ENCODE peak calls at places on chromosomes 16 and 17, in nine cellular contexts. One of them, this sample, is unnamed.

GRCh38 chr17:66691644-66692500 is 143.0 kb upstream of the CACNG5 start:
- DNase-seq in uterus: no peak
- DNase-seq in dorsolateral prefrontal cortex: no peak
- DNase-seq in tibial artery: no peak
- DNase-seq in AG04449: no peak
- DNase-seq in foreskin fibroblast: peak
- DNase-seq in GM23338: no peak
- DNase-seq in glutamatergic neuron: no peak
- DNase-seq in GM20000: no peak
- DNase-seq in this sample: no peak

GRCh38 chr17:38405654-38406053 is 22.6 kb upstream of the ARHGAP23 start:
- DNase-seq in uterus: no peak
- DNase-seq in dorsolateral prefrontal cortex: no peak
- DNase-seq in tibial artery: no peak
- DNase-seq in AG04449: no peak
- DNase-seq in foreskin fibroblast: no peak
- DNase-seq in GM23338: no peak
- DNase-seq in glutamatergic neuron: no peak
- DNase-seq in GM20000: no peak
- DNase-seq in this sample: no peak

GRCh38 chr16:47886631-47887415 is 269.0 kb downstream of the ABCC12 start:
- DNase-seq in uterus: no peak
- DNase-seq in dorsolateral prefrontal cortex: no peak
- DNase-seq in tibial artery: no peak
- DNase-seq in AG04449: no peak
- DNase-seq in foreskin fibroblast: no peak
- DNase-seq in GM23338: no peak
- DNase-seq in glutamatergic neuron: no peak
- DNase-seq in GM20000: no peak
- DNase-seq in this sample: no peak

GRCh38 chr16:74468807-74469511 is 47.7 kb upstream of the CLEC18B start:
- DNase-seq in uterus: no peak
- DNase-seq in dorsolateral prefrontal cortex: no peak
- DNase-seq in tibial artery: no peak
- DNase-seq in AG04449: no peak
- DNase-seq in foreskin fibroblast: peak
- DNase-seq in GM23338: no peak
- DNase-seq in glutamatergic neuron: peak
- DNase-seq in GM20000: no peak
- DNase-seq in this sample: no peak

GRCh38 chr17:78324391-78325075 is 35.3 kb downstream of the SOCS3 start:
- DNase-seq in uterus: peak
- DNase-seq in dorsolateral prefrontal cortex: peak
- DNase-seq in tibial artery: peak
- DNase-seq in AG04449: no peak
- DNase-seq in foreskin fibroblast: peak
- DNase-seq in GM23338: peak
- DNase-seq in glutamatergic neuron: no peak
- DNase-seq in GM20000: peak
- DNase-seq in this sample: peak

GRCh38 chr16:67236551-67237395 is 9.8 kb downstream of the TMEM208 start:
- DNase-seq in uterus: no peak
- DNase-seq in dorsolateral prefrontal cortex: no peak
- DNase-seq in tibial artery: no peak
- DNase-seq in AG04449: no peak
- DNase-seq in foreskin fibroblast: peak
- DNase-seq in GM23338: peak
- DNase-seq in glutamatergic neuron: peak
- DNase-seq in GM20000: peak
- DNase-seq in this sample: no peak

GRCh38 chr17:9241371-9241712 is 220.0 kb downstream of the NTN1 start:
- DNase-seq in uterus: peak
- DNase-seq in dorsolateral prefrontal cortex: no peak
- DNase-seq in tibial artery: peak
- DNase-seq in AG04449: no peak
- DNase-seq in foreskin fibroblast: peak
- DNase-seq in GM23338: no peak
- DNase-seq in glutamatergic neuron: no peak
- DNase-seq in GM20000: no peak
- DNase-seq in this sample: no peak

GRCh38 chr17:44164476-44164875 is 6.0 kb upstream of the ASB16 start:
- DNase-seq in uterus: no peak
- DNase-seq in dorsolateral prefrontal cortex: no peak
- DNase-seq in tibial artery: no peak
- DNase-seq in AG04449: no peak
- DNase-seq in foreskin fibroblast: no peak
- DNase-seq in GM23338: no peak
- DNase-seq in glutamatergic neuron: no peak
- DNase-seq in GM20000: no peak
- DNase-seq in this sample: no peak

GRCh38 chr17:55543709-55544108 is 32.5 kb upstream of the SMIM36 start:
- DNase-seq in uterus: no peak
- DNase-seq in dorsolateral prefrontal cortex: no peak
- DNase-seq in tibial artery: no peak
- DNase-seq in AG04449: no peak
- DNase-seq in foreskin fibroblast: no peak
- DNase-seq in GM23338: no peak
- DNase-seq in glutamatergic neuron: no peak
- DNase-seq in GM20000: no peak
- DNase-seq in this sample: no peak

GRCh38 chr17:55547027-55547670 is 35.9 kb upstream of the SMIM36 start:
- DNase-seq in uterus: no peak
- DNase-seq in dorsolateral prefrontal cortex: no peak
- DNase-seq in tibial artery: no peak
- DNase-seq in AG04449: no peak
- DNase-seq in foreskin fibroblast: peak
- DNase-seq in GM23338: no peak
- DNase-seq in glutamatergic neuron: no peak
- DNase-seq in GM20000: no peak
- DNase-seq in this sample: no peak

GRCh38 chr17:55546481-55546880 is 35.2 kb upstream of the SMIM36 start:
- DNase-seq in uterus: no peak
- DNase-seq in dorsolateral prefrontal cortex: no peak
- DNase-seq in tibial artery: no peak
- DNase-seq in AG04449: no peak
- DNase-seq in foreskin fibroblast: no peak
- DNase-seq in GM23338: no peak
- DNase-seq in glutamatergic neuron: no peak
- DNase-seq in GM20000: no peak
- DNase-seq in this sample: no peak

GRCh38 chr17:55545765-55546164 is 34.5 kb upstream of the SMIM36 start:
- DNase-seq in uterus: no peak
- DNase-seq in dorsolateral prefrontal cortex: no peak
- DNase-seq in tibial artery: no peak
- DNase-seq in AG04449: no peak
- DNase-seq in foreskin fibroblast: no peak
- DNase-seq in GM23338: no peak
- DNase-seq in glutamatergic neuron: no peak
- DNase-seq in GM20000: no peak
- DNase-seq in this sample: no peak

DNA sequence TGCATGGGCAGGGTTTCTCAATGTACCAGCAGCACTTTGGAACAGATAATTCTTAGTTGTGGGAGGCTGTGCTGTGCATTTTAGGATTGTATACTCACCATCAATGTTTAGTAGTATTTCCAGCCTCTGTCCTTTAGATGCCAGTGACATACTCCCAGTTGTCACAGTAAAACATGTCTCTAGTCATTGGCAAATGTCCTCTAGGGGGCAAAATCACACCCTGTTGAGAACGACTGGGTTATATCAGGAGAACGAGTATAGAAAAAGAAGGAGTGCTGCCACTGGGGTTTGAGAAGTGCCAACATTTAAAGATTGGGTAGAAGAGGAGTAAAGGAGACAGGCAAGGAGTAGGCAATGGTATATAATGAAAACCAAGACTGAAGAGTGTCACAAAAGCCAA is 37.9 kb upstream of the SMIM36 start:
- DNase-seq in uterus: no peak
- DNase-seq in dorsolateral prefrontal cortex: no peak
- DNase-seq in tibial artery: no peak
- DNase-seq in AG04449: no peak
- DNase-seq in foreskin fibroblast: peak
- DNase-seq in GM23338: peak
- DNase-seq in glutamatergic neuron: no peak
- DNase-seq in GM20000: peak
- DNase-seq in this sample: no peak
- TF ChIP-seq CTCF in uterus: no peak
- TF ChIP-seq CTCF in dorsolateral prefrontal cortex: no peak
- TF ChIP-seq CTCF in tibial artery: no peak
- TF ChIP-seq CTCF in AG04449: no peak
- TF ChIP-seq CTCF in foreskin fibroblast: peak
- TF ChIP-seq CTCF in GM23338: peak
- TF ChIP-seq CTCF in glutamatergic neuron: peak
- TF ChIP-seq CTCF in GM20000: no peak
- TF ChIP-seq CTCF in this sample: peak

DNA sequence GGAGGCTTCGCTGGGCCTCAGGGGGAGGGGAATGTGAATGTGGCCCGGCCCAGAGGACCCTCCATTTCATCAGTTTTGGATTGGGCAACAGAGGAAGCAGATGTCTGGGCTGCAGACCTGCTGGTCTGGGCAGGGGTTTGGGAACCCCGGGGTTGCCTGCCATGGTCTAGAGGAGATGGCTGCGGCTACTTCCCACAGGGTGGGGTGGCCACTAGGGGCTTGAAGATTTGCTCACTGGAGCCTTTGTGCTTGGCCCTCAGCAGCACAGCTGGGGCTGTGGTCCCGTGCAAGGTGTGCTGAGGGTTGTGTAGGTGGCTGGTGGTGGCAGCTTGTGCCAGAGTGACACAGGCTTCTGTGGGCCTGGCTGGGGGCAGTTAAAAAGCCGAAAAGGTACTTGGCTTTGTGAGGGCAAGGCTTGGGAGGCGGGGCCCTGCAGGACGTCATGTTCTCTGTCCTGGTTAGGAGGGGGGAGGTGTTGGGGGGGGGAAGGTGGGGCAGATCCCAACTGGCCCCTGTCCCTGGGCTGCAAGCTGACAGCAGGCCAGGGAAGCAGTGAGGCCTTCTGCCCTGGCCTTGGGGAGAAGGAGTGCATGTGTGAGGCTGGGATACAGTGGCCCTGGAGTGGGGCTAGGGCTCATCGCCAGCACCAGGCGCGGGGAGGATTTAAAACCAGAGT is 98.0 kb downstream of the KPNA2 start:
- DNase-seq in uterus: no peak
- DNase-seq in dorsolateral prefrontal cortex: no peak
- DNase-seq in tibial artery: no peak
- DNase-seq in AG04449: no peak
- DNase-seq in foreskin fibroblast: no peak
- DNase-seq in GM23338: peak
- DNase-seq in glutamatergic neuron: no peak
- DNase-seq in GM20000: no peak
- DNase-seq in this sample: no peak
- TF ChIP-seq CTCF in uterus: no peak
- TF ChIP-seq CTCF in dorsolateral prefrontal cortex: no peak
- TF ChIP-seq CTCF in tibial artery: no peak
- TF ChIP-seq CTCF in AG04449: no peak
- TF ChIP-seq CTCF in foreskin fibroblast: no peak
- TF ChIP-seq CTCF in GM23338: peak
- TF ChIP-seq CTCF in glutamatergic neuron: no peak
- TF ChIP-seq CTCF in GM20000: no peak
- TF ChIP-seq CTCF in this sample: no peak

GRCh38 chr17:35981908-35982330 is 622 bp upstream of the CCL16 start:
- DNase-seq in uterus: no peak
- DNase-seq in dorsolateral prefrontal cortex: no peak
- DNase-seq in tibial artery: no peak
- DNase-seq in AG04449: no peak
- DNase-seq in foreskin fibroblast: no peak
- DNase-seq in GM23338: peak
- DNase-seq in glutamatergic neuron: no peak
- DNase-seq in GM20000: no peak
- DNase-seq in this sample: no peak
- TF ChIP-seq CTCF in uterus: no peak
- TF ChIP-seq CTCF in dorsolateral prefrontal cortex: no peak
- TF ChIP-seq CTCF in tibial artery: no peak
- TF ChIP-seq CTCF in AG04449: no peak
- TF ChIP-seq CTCF in foreskin fibroblast: no peak
- TF ChIP-seq CTCF in GM23338: peak
- TF ChIP-seq CTCF in glutamatergic neuron: no peak
- TF ChIP-seq CTCF in GM20000: peak
- TF ChIP-seq CTCF in this sample: no peak

DNA sequence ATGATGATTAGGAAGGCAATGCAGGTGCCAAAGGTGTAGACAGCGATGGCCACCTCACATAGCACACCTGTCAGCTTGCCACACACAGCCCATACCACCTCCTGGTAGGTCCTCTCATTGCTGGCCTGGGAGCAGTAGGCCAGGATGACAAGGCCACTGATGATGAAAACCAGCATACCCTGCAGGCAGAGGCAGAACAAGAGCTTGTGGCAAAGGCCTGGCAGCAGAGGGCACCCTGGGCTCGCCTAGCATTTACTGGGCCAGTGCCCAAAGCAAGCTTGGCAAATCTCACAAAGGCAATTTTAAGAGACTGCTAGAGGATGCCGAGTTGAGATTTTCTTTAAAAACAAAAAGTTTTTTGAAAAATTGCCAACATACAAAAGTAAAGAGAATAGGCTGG is 5.9 kb downstream of the SLC38A7 start:
- DNase-seq in uterus: no peak
- DNase-seq in dorsolateral prefrontal cortex: peak
- DNase-seq in tibial artery: no peak
- DNase-seq in AG04449: no peak
- DNase-seq in foreskin fibroblast: peak
- DNase-seq in GM23338: no peak
- DNase-seq in glutamatergic neuron: no peak
- DNase-seq in GM20000: no peak
- DNase-seq in this sample: peak
- TF ChIP-seq CTCF in uterus: no peak
- TF ChIP-seq CTCF in dorsolateral prefrontal cortex: no peak
- TF ChIP-seq CTCF in tibial artery: peak
- TF ChIP-seq CTCF in AG04449: peak
- TF ChIP-seq CTCF in foreskin fibroblast: no peak
- TF ChIP-seq CTCF in GM23338: no peak
- TF ChIP-seq CTCF in glutamatergic neuron: no peak
- TF ChIP-seq CTCF in GM20000: no peak
- TF ChIP-seq CTCF in this sample: peak

This sample was measured in AG09319.